ENCODE peak calls at places on chromosomes 13 and 19, in four cellular contexts. Q, W, K and U are unnamed samples.

GRCh38 chr13:98484289-98485219 is 92.4 kb downstream of the STK24 start:
- DNase-seq in K (peak; percentile 45), Q (peak; percentile 47), W (no peak), U (peak; percentile 91)

GRCh38 chr19:4007836-4008539 is 452 bp downstream of the PIAS4 start:
- DNase-seq in W (no peak), K (no peak), Q (peak; percentile 73), U (peak; percentile 18)

GRCh38 chr13:24671367-24672117 is 8.7 kb upstream of the ATP12A start:
- DNase-seq in Q (peak; percentile 37), W (no peak), K (peak; percentile 59), U (peak; percentile 54)

GRCh38 chr13:30333601-30334000 is 26.2 kb upstream of the KATNAL1 start:
- DNase-seq in K (no peak), Q (no peak), W (no peak), U (no peak)

GRCh38 chr19:35558400-35559280 is 4.8 kb downstream of the ATP4A start:
- DNase-seq in K (peak; percentile 22), Q (no peak), W (no peak), U (no peak)

GRCh38 chr13:109517516-109517915 is 268.9 kb downstream of the IRS2 start:
- DNase-seq in K (no peak), Q (no peak), W (no peak), U (no peak)

GRCh38 chr13:79385694-79386093 is 20.4 kb downstream of the RBM26 start:
- DNase-seq in Q (peak; percentile 9), K (no peak), W (peak; percentile 85), U (no peak)

GRCh38 chr13:106683179-106683578 is 115.2 kb upstream of the ARGLU1 start:
- DNase-seq in Q (no peak), W (no peak), K (no peak), U (peak; percentile 39)

GRCh38 chr19:13764101-13764807 is at the start of gene MRI1:
- DNase-seq in K (peak; percentile 87), W (no peak), Q (peak; percentile 92), U (peak; percentile 39)

GRCh38 chr13:34577051-34577450 is 365.0 kb upstream of the NBEA start:
- DNase-seq in Q (no peak), K (no peak), W (no peak), U (no peak)

GRCh38 chr19:8515317-8515716 is 1.4 kb upstream of the ZNF414 start:
- DNase-seq in W (no peak), K (no peak), Q (no peak), U (no peak)

GRCh38 chr19:55131421-55131820 is 14.0 kb upstream of the PPP1R12C start:
- DNase-seq in K (no peak), Q (no peak), W (no peak), U (no peak)

GRCh38 chr19:3543150-3544053 is 4.4 kb downstream of the TEKTIP1 start:
- DNase-seq in K (no peak), W (no peak), Q (no peak), U (no peak)

GRCh38 chr19:47240996-47241918 is 10.3 kb upstream of the BBC3 start:
- DNase-seq in W (no peak), K (peak; percentile 66), Q (peak; percentile 91), U (peak; percentile 68)

GRCh38 chr13:90750957-90751356 is 596.5 kb upstream of the MIR17HG start:
- DNase-seq in W (no peak), Q (no peak), K (no peak), U (no peak)
- TF ChIP-seq FOXK2 in W (no peak), Q (no peak), K (no peak), U (no peak)

GRCh38 chr13:41568143-41568989 is 111.0 kb downstream of the RGCC start:
- DNase-seq in W (no peak), K (no peak), Q (no peak), U (no peak)
- TF ChIP-seq FOXK2 in W (no peak), K (no peak), Q (no peak), U (no peak)

GRCh38 chr19:16830679-16831078 is 1.5 kb downstream of the SIN3B start:
- DNase-seq in W (no peak), Q (no peak), K (no peak), U (no peak)
- TF ChIP-seq FOXK2 in W (no peak), Q (no peak), K (no peak), U (no peak)

GRCh38 chr13:86846501-86846900 is 824.7 kb upstream of the SLITRK5 start:
- DNase-seq in K (no peak), W (no peak), Q (no peak), U (no peak)
- TF ChIP-seq FOXK2 in K (no peak), W (no peak), Q (no peak), U (no peak)